ENCODE peak calls at places on chromosomes 3 and 15, in five cellular contexts. One of them, this sample, is unnamed.

GRCh38 chr3:65714138-65714537 is 324.6 kb downstream of the MAGI1 start:
- DNase-seq in HFFc6: no peak
- DNase-seq in cardiac fibroblast: peak; percentile 21
- DNase-seq in RWPE1: no peak
- DNase-seq in bronchial epithelial cell: no peak
- DNase-seq in this sample: no peak

GRCh38 chr3:58585005-58585786 is 8.0 kb upstream of the FAM107A start:
- DNase-seq in bronchial epithelial cell: peak; percentile 54
- DNase-seq in HFFc6: peak; percentile 55
- DNase-seq in cardiac fibroblast: peak; percentile 77
- DNase-seq in RWPE1: peak; percentile 82
- DNase-seq in this sample: peak; percentile 79

GRCh38 chr15:31471731-31472430 is 145.2 kb downstream of the KLF13 start:
- DNase-seq in HFFc6: peak; percentile 84
- DNase-seq in bronchial epithelial cell: peak; percentile 67
- DNase-seq in cardiac fibroblast: peak; percentile 86
- DNase-seq in RWPE1: no peak
- DNase-seq in this sample: peak; percentile 40

GRCh38 chr3:52396011-52396906 is 48.6 kb downstream of the SEMA3G start:
- DNase-seq in RWPE1: no peak
- DNase-seq in bronchial epithelial cell: no peak
- DNase-seq in cardiac fibroblast: no peak
- DNase-seq in HFFc6: no peak
- DNase-seq in this sample: no peak

GRCh38 chr15:71374607-71375352 is 259.5 kb downstream of the THSD4 start:
- DNase-seq in cardiac fibroblast: no peak
- DNase-seq in bronchial epithelial cell: no peak
- DNase-seq in RWPE1: no peak
- DNase-seq in HFFc6: peak; percentile 50
- DNase-seq in this sample: no peak

GRCh38 chr15:75751901-75752300 is 39.3 kb upstream of the CSPG4 start:
- DNase-seq in cardiac fibroblast: no peak
- DNase-seq in HFFc6: no peak
- DNase-seq in RWPE1: no peak
- DNase-seq in bronchial epithelial cell: no peak
- DNase-seq in this sample: no peak

GRCh38 chr3:114480442-114480841 is 186.6 kb downstream of the TIGIT start:
- DNase-seq in HFFc6: no peak
- DNase-seq in bronchial epithelial cell: peak; percentile 20
- DNase-seq in cardiac fibroblast: peak; percentile 69
- DNase-seq in RWPE1: no peak
- DNase-seq in this sample: no peak

GRCh38 chr15:72591361-72591760 is 63.1 kb upstream of the GOLGA6B start:
- DNase-seq in cardiac fibroblast: peak; percentile 23
- DNase-seq in bronchial epithelial cell: no peak
- DNase-seq in HFFc6: peak; percentile 59
- DNase-seq in RWPE1: no peak
- DNase-seq in this sample: no peak

GRCh38 chr3:81218023-81218422 is 543.4 kb downstream of the GBE1 start:
- DNase-seq in HFFc6: peak; percentile 8
- DNase-seq in cardiac fibroblast: peak; percentile 39
- DNase-seq in RWPE1: no peak
- DNase-seq in bronchial epithelial cell: peak; percentile 35
- DNase-seq in this sample: no peak

GRCh38 chr15:69321041-69321554 is 22.4 kb downstream of the PAQR5 start:
- DNase-seq in HFFc6: no peak
- DNase-seq in bronchial epithelial cell: no peak
- DNase-seq in cardiac fibroblast: peak; percentile 54
- DNase-seq in RWPE1: no peak
- DNase-seq in this sample: no peak

GRCh38 chr3:184284696-184285095 is 8.9 kb downstream of the ECE2 start:
- DNase-seq in cardiac fibroblast: peak; percentile 92
- DNase-seq in HFFc6: peak; percentile 78
- DNase-seq in bronchial epithelial cell: peak; percentile 64
- DNase-seq in RWPE1: peak; percentile 67
- DNase-seq in this sample: no peak

GRCh38 chr15:78714890-78715289 is 73.9 kb upstream of the CHRNB4 start:
- DNase-seq in HFFc6: no peak
- DNase-seq in RWPE1: no peak
- DNase-seq in bronchial epithelial cell: peak; percentile 49
- DNase-seq in cardiac fibroblast: no peak
- DNase-seq in this sample: no peak

DNA sequence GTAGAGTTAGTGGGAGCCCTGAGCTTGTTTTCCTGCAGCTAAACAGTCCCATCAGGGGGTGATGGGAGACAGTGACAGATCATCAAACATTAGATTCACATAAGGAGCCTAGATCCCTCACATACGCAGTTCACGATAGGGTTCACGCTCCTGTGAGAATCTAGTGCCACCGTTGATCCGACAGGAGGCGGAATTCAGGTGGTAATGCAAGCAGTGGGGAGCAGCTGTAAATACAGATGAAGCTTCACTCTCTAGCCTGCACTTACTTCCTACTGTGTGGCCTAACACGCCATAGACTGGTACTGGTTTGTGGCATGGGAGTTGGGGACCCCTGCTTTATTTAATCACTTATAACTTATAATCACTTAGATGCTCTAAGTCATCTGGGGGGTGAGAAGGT is 179.1 kb downstream of the AKAP13 start:
- DNase-seq in HFFc6: no peak
- DNase-seq in cardiac fibroblast: no peak
- DNase-seq in bronchial epithelial cell: no peak
- DNase-seq in RWPE1: no peak
- DNase-seq in this sample: no peak
- TF ChIP-seq CTCF in HFFc6: no peak
- TF ChIP-seq CTCF in cardiac fibroblast: no peak
- TF ChIP-seq CTCF in bronchial epithelial cell: no peak
- TF ChIP-seq CTCF in RWPE1: no peak
- TF ChIP-seq CTCF in this sample: no peak

DNA sequence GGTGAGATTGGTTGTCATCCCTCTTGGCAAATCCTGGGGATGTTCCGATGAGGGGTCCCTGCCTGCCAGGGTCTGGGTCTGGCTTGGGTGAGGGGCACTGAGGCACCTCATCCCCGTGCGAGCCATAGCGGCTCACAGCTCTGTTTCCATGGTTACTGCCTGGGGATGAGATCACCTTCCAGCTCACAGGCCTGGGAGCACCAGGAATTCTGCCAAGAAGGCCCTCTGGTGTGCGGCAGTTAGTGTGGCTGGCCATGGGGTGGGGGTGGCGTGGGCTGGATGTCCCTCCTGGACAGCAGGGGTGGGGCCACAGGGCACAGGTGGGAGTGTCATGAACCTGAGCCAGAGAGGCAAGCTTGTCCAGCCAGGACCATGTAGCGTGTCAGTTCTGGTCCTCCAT is 22.1 kb upstream of the PRR23E start:
- DNase-seq in cardiac fibroblast: peak; percentile 20
- DNase-seq in HFFc6: peak; percentile 82
- DNase-seq in bronchial epithelial cell: no peak
- DNase-seq in RWPE1: peak; percentile 39
- DNase-seq in this sample: peak; percentile 64
- TF ChIP-seq CTCF in cardiac fibroblast: no peak
- TF ChIP-seq CTCF in HFFc6: peak; percentile 53
- TF ChIP-seq CTCF in bronchial epithelial cell: no peak
- TF ChIP-seq CTCF in RWPE1: no peak
- TF ChIP-seq CTCF in this sample: no peak

DNA sequence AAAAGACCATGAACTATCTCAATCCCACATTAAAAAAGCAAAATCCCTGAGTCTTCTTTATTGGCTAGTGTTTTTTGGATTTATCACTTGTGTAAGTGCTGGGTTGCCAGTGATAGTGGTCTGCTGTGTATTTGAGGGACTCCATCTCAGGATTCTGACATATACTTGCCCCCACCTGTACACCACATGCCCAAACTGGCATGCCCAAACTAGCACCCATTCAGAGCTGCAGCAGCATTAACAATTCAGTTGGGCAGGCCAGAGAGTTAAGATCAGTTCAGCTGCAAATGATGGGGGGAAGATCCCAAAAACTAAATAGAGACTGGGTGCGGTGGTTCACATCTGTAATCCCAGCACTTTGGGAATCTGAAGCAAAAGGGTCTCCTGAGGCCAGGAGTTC is 6.3 kb upstream of the TIPIN start:
- DNase-seq in HFFc6: no peak
- DNase-seq in cardiac fibroblast: no peak
- DNase-seq in bronchial epithelial cell: peak; percentile 58
- DNase-seq in RWPE1: no peak
- DNase-seq in this sample: no peak
- TF ChIP-seq CTCF in HFFc6: no peak
- TF ChIP-seq CTCF in cardiac fibroblast: no peak
- TF ChIP-seq CTCF in bronchial epithelial cell: no peak
- TF ChIP-seq CTCF in RWPE1: no peak
- TF ChIP-seq CTCF in this sample: no peak

DNA sequence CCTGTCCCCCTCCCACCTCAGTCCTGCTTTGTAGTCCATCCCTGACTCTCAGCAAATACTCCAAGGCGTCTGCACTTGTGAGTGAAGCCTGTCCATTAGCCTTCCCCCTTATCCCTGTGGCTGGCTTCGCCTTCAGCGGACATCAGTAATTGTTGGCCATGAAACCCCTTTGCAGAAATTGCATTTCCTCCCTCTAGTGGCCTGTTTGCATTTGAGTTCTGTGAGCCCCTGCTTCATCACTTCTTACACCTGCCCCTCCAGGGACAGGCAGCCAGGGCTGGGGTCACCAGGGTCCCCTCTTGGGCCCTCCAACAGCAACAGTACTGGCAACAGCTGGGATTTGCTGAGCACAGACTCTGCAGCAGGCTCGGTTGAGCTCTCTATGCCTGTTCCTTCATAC is 9.0 kb upstream of the LRRK1 start:
- DNase-seq in cardiac fibroblast: no peak
- DNase-seq in RWPE1: no peak
- DNase-seq in bronchial epithelial cell: no peak
- DNase-seq in HFFc6: no peak
- DNase-seq in this sample: no peak
- TF ChIP-seq CTCF in cardiac fibroblast: peak; percentile 13
- TF ChIP-seq CTCF in RWPE1: no peak
- TF ChIP-seq CTCF in bronchial epithelial cell: no peak
- TF ChIP-seq CTCF in HFFc6: peak; percentile 68
- TF ChIP-seq CTCF in this sample: peak; percentile 52

DNA sequence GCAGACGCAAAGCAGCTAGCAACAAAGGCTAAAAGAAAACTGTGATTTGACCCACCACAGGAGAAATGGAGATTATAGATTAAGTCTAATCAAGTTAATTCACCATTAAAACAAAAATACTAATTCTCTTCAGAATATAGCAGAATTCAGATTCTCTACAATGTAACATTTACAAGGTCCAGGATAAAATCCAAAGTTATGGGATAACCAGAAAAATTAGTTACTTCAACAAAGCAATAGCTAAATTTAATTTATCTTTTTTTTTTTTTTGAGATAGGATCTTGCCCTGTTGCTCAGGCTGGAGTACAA is 284.6 kb upstream of the MANF start:
- DNase-seq in RWPE1: no peak
- DNase-seq in HFFc6: no peak
- DNase-seq in cardiac fibroblast: no peak
- DNase-seq in bronchial epithelial cell: no peak
- DNase-seq in this sample: no peak
- TF ChIP-seq CTCF in RWPE1: peak; percentile 20
- TF ChIP-seq CTCF in HFFc6: no peak
- TF ChIP-seq CTCF in cardiac fibroblast: no peak
- TF ChIP-seq CTCF in bronchial epithelial cell: no peak
- TF ChIP-seq CTCF in this sample: peak; percentile 8

This sample was measured in type B pancreatic cell.